ENCODE peak calls at places on chromosomes 6 and 20, in nine cellular contexts. One of them, this sample, is unnamed.

GRCh38 chr6:115613488-115613887 is 447.2 kb downstream of the FRK start:
- DNase-seq in cardiac fibroblast: peak
- DNase-seq in HFF-Myc: peak
- DNase-seq in substantia nigra: no peak
- DNase-seq in SK-N-SH: no peak
- DNase-seq in T-helper 17 cell: no peak
- DNase-seq in BE2C: no peak
- DNase-seq in naive thymus-derived CD4-positive, alpha-beta T cell: no peak
- DNase-seq in amygdala: no peak
- DNase-seq in this sample: peak

GRCh38 chr20:24953204-24953565 is 4.1 kb downstream of the CST7 start:
- DNase-seq in BE2C: no peak
- DNase-seq in amygdala: no peak
- DNase-seq in T-helper 17 cell: no peak
- DNase-seq in naive thymus-derived CD4-positive, alpha-beta T cell: no peak
- DNase-seq in substantia nigra: no peak
- DNase-seq in HFF-Myc: no peak
- DNase-seq in cardiac fibroblast: no peak
- DNase-seq in SK-N-SH: no peak
- DNase-seq in this sample: no peak

GRCh38 chr6:169156108-169156821 is 97.4 kb downstream of the THBS2 start:
- DNase-seq in HFF-Myc: no peak
- DNase-seq in naive thymus-derived CD4-positive, alpha-beta T cell: no peak
- DNase-seq in amygdala: no peak
- DNase-seq in SK-N-SH: peak
- DNase-seq in T-helper 17 cell: no peak
- DNase-seq in BE2C: no peak
- DNase-seq in cardiac fibroblast: peak
- DNase-seq in substantia nigra: no peak
- DNase-seq in this sample: no peak

GRCh38 chr6:33613794-33614166 is 7.3 kb upstream of the ITPR3 start:
- DNase-seq in substantia nigra: no peak
- DNase-seq in BE2C: no peak
- DNase-seq in cardiac fibroblast: peak
- DNase-seq in SK-N-SH: no peak
- DNase-seq in HFF-Myc: no peak
- DNase-seq in T-helper 17 cell: no peak
- DNase-seq in naive thymus-derived CD4-positive, alpha-beta T cell: no peak
- DNase-seq in amygdala: no peak
- DNase-seq in this sample: peak

GRCh38 chr6:138996524-138996923 is 8.5 kb upstream of the REPS1 start:
- DNase-seq in cardiac fibroblast: peak
- DNase-seq in naive thymus-derived CD4-positive, alpha-beta T cell: no peak
- DNase-seq in SK-N-SH: no peak
- DNase-seq in substantia nigra: no peak
- DNase-seq in T-helper 17 cell: no peak
- DNase-seq in HFF-Myc: no peak
- DNase-seq in amygdala: no peak
- DNase-seq in BE2C: no peak
- DNase-seq in this sample: no peak

GRCh38 chr6:118993358-118993757 is 58.4 kb upstream of the MCM9 start:
- DNase-seq in BE2C: no peak
- DNase-seq in amygdala: no peak
- DNase-seq in cardiac fibroblast: no peak
- DNase-seq in naive thymus-derived CD4-positive, alpha-beta T cell: no peak
- DNase-seq in SK-N-SH: no peak
- DNase-seq in HFF-Myc: no peak
- DNase-seq in T-helper 17 cell: no peak
- DNase-seq in substantia nigra: no peak
- DNase-seq in this sample: no peak

GRCh38 chr6:42820509-42821340 is 38.9 kb downstream of the BICRAL start:
- DNase-seq in cardiac fibroblast: peak
- DNase-seq in amygdala: no peak
- DNase-seq in substantia nigra: no peak
- DNase-seq in SK-N-SH: peak
- DNase-seq in BE2C: no peak
- DNase-seq in T-helper 17 cell: no peak
- DNase-seq in naive thymus-derived CD4-positive, alpha-beta T cell: no peak
- DNase-seq in HFF-Myc: no peak
- DNase-seq in this sample: peak

GRCh38 chr20:5786930-5787826 is 37.0 kb downstream of the SHLD1 start:
- DNase-seq in substantia nigra: no peak
- DNase-seq in cardiac fibroblast: peak
- DNase-seq in BE2C: no peak
- DNase-seq in SK-N-SH: no peak
- DNase-seq in amygdala: no peak
- DNase-seq in T-helper 17 cell: no peak
- DNase-seq in HFF-Myc: no peak
- DNase-seq in naive thymus-derived CD4-positive, alpha-beta T cell: no peak
- DNase-seq in this sample: peak

GRCh38 chr6:41970436-41970846 is 28.8 kb upstream of the CCND3 start:
- DNase-seq in amygdala: no peak
- DNase-seq in T-helper 17 cell: no peak
- DNase-seq in SK-N-SH: no peak
- DNase-seq in BE2C: no peak
- DNase-seq in naive thymus-derived CD4-positive, alpha-beta T cell: no peak
- DNase-seq in substantia nigra: no peak
- DNase-seq in cardiac fibroblast: peak
- DNase-seq in HFF-Myc: no peak
- DNase-seq in this sample: peak

GRCh38 chr6:105779113-105779512 is 307.0 kb upstream of the PRDM1 start:
- DNase-seq in BE2C: no peak
- DNase-seq in SK-N-SH: no peak
- DNase-seq in cardiac fibroblast: no peak
- DNase-seq in HFF-Myc: peak
- DNase-seq in substantia nigra: no peak
- DNase-seq in naive thymus-derived CD4-positive, alpha-beta T cell: no peak
- DNase-seq in amygdala: no peak
- DNase-seq in T-helper 17 cell: no peak
- DNase-seq in this sample: peak

GRCh38 chr20:11716945-11717248 is 200.8 kb upstream of the BTBD3 start:
- DNase-seq in T-helper 17 cell: no peak
- DNase-seq in BE2C: no peak
- DNase-seq in amygdala: no peak
- DNase-seq in HFF-Myc: no peak
- DNase-seq in SK-N-SH: no peak
- DNase-seq in substantia nigra: no peak
- DNase-seq in cardiac fibroblast: no peak
- DNase-seq in naive thymus-derived CD4-positive, alpha-beta T cell: no peak
- DNase-seq in this sample: no peak

GRCh38 chr6:138817799-138818198 is 21.9 kb downstream of the ECT2L start:
- DNase-seq in amygdala: no peak
- DNase-seq in SK-N-SH: no peak
- DNase-seq in cardiac fibroblast: peak
- DNase-seq in HFF-Myc: peak
- DNase-seq in BE2C: no peak
- DNase-seq in naive thymus-derived CD4-positive, alpha-beta T cell: no peak
- DNase-seq in substantia nigra: no peak
- DNase-seq in T-helper 17 cell: no peak
- DNase-seq in this sample: peak

GRCh38 chr6:18469486-18469885 is 82.3 kb downstream of the RNF144B start:
- DNase-seq in naive thymus-derived CD4-positive, alpha-beta T cell: no peak
- DNase-seq in BE2C: no peak
- DNase-seq in cardiac fibroblast: no peak
- DNase-seq in amygdala: no peak
- DNase-seq in SK-N-SH: no peak
- DNase-seq in HFF-Myc: no peak
- DNase-seq in T-helper 17 cell: no peak
- DNase-seq in substantia nigra: no peak
- DNase-seq in this sample: no peak

GRCh38 chr20:62716198-62716940 is 7.7 kb downstream of the NTSR1 start:
- DNase-seq in cardiac fibroblast: peak
- DNase-seq in amygdala: no peak
- DNase-seq in substantia nigra: no peak
- DNase-seq in naive thymus-derived CD4-positive, alpha-beta T cell: peak
- DNase-seq in SK-N-SH: no peak
- DNase-seq in BE2C: no peak
- DNase-seq in T-helper 17 cell: no peak
- DNase-seq in HFF-Myc: no peak
- DNase-seq in this sample: no peak

GRCh38 chr6:170424634-170425126 is 118.1 kb downstream of the FAM120B start:
- DNase-seq in cardiac fibroblast: no peak
- DNase-seq in substantia nigra: no peak
- DNase-seq in naive thymus-derived CD4-positive, alpha-beta T cell: no peak
- DNase-seq in SK-N-SH: no peak
- DNase-seq in amygdala: no peak
- DNase-seq in BE2C: no peak
- DNase-seq in HFF-Myc: no peak
- DNase-seq in T-helper 17 cell: no peak
- DNase-seq in this sample: no peak

GRCh38 chr6:105810105-105810921 is 275.8 kb upstream of the PRDM1 start:
- DNase-seq in cardiac fibroblast: peak
- DNase-seq in HFF-Myc: peak
- DNase-seq in naive thymus-derived CD4-positive, alpha-beta T cell: no peak
- DNase-seq in amygdala: no peak
- DNase-seq in BE2C: no peak
- DNase-seq in SK-N-SH: no peak
- DNase-seq in substantia nigra: no peak
- DNase-seq in T-helper 17 cell: no peak
- DNase-seq in this sample: peak